ENCODE peak calls at places on chromosomes 6 and 20, in six cellular contexts. One of them, this sample, is unnamed.

GRCh38 chr6:89596056-89596455 is 42.5 kb downstream of the LYRM2 start:
- DNase-seq in nephron progenitor cell: no peak
- DNase-seq in left ventricle myocardium inferior: no peak
- DNase-seq in cardiac muscle cell: no peak
- DNase-seq in neural crest cell: no peak
- DNase-seq in AG04450: no peak
- DNase-seq in this sample: no peak

GRCh38 chr6:84763397-84764331 is 734 bp downstream of the TBX18 start:
- DNase-seq in cardiac muscle cell: peak; percentile 58
- DNase-seq in neural crest cell: peak; percentile 18
- DNase-seq in left ventricle myocardium inferior: peak; percentile 64
- DNase-seq in nephron progenitor cell: peak; percentile 62
- DNase-seq in AG04450: no peak
- DNase-seq in this sample: no peak

GRCh38 chr6:3451498-3451897 is 5.4 kb downstream of the SLC22A23 start:
- DNase-seq in left ventricle myocardium inferior: no peak
- DNase-seq in nephron progenitor cell: no peak
- DNase-seq in neural crest cell: no peak
- DNase-seq in cardiac muscle cell: no peak
- DNase-seq in AG04450: no peak
- DNase-seq in this sample: no peak

GRCh38 chr6:142387997-142388815 is 86.4 kb downstream of the ADGRG6 start:
- DNase-seq in left ventricle myocardium inferior: no peak
- DNase-seq in nephron progenitor cell: no peak
- DNase-seq in neural crest cell: no peak
- DNase-seq in AG04450: no peak
- DNase-seq in cardiac muscle cell: peak; percentile 59
- DNase-seq in this sample: peak; percentile 64

GRCh38 chr6:111427341-111428116 is 55.5 kb downstream of the REV3L start:
- DNase-seq in AG04450: peak; percentile 11
- DNase-seq in cardiac muscle cell: no peak
- DNase-seq in neural crest cell: no peak
- DNase-seq in nephron progenitor cell: no peak
- DNase-seq in left ventricle myocardium inferior: no peak
- DNase-seq in this sample: peak; percentile 89

GRCh38 chr20:56391596-56392281 is at the start of gene AURKA:
- DNase-seq in AG04450: no peak
- DNase-seq in neural crest cell: no peak
- DNase-seq in nephron progenitor cell: peak; percentile 3
- DNase-seq in left ventricle myocardium inferior: no peak
- DNase-seq in cardiac muscle cell: peak; percentile 10
- DNase-seq in this sample: no peak

GRCh38 chr6:35083507-35083906 is 57.6 kb downstream of the TCP11 start:
- DNase-seq in cardiac muscle cell: no peak
- DNase-seq in nephron progenitor cell: no peak
- DNase-seq in left ventricle myocardium inferior: no peak
- DNase-seq in AG04450: no peak
- DNase-seq in neural crest cell: no peak
- DNase-seq in this sample: no peak

GRCh38 chr6:132813173-132813856 is 1.1 kb upstream of the RPS12 start:
- DNase-seq in cardiac muscle cell: peak; percentile 41
- DNase-seq in left ventricle myocardium inferior: peak; percentile 20
- DNase-seq in nephron progenitor cell: peak; percentile 36
- DNase-seq in neural crest cell: no peak
- DNase-seq in AG04450: no peak
- DNase-seq in this sample: peak; percentile 67

GRCh38 chr20:35305682-35306556 is 13.7 kb upstream of the FAM83C start:
- DNase-seq in AG04450: peak; percentile 99
- DNase-seq in neural crest cell: no peak
- DNase-seq in left ventricle myocardium inferior: no peak
- DNase-seq in nephron progenitor cell: no peak
- DNase-seq in cardiac muscle cell: no peak
- DNase-seq in this sample: peak; percentile 99

GRCh38 chr6:140957334-140957733 is 1175.4 kb upstream of the GJE1 start:
- DNase-seq in nephron progenitor cell: no peak
- DNase-seq in AG04450: no peak
- DNase-seq in cardiac muscle cell: no peak
- DNase-seq in left ventricle myocardium inferior: no peak
- DNase-seq in neural crest cell: no peak
- DNase-seq in this sample: no peak

GRCh38 chr6:2858678-2859324 is 17.1 kb upstream of the SERPINB1 start:
- DNase-seq in AG04450: no peak
- DNase-seq in neural crest cell: no peak
- DNase-seq in nephron progenitor cell: no peak
- DNase-seq in cardiac muscle cell: no peak
- DNase-seq in left ventricle myocardium inferior: no peak
- DNase-seq in this sample: no peak

GRCh38 chr20:23032056-23032455 is 3.1 kb upstream of the SSTR4 start:
- DNase-seq in cardiac muscle cell: peak; percentile 85
- DNase-seq in AG04450: no peak
- DNase-seq in neural crest cell: no peak
- DNase-seq in left ventricle myocardium inferior: no peak
- DNase-seq in nephron progenitor cell: no peak
- DNase-seq in this sample: no peak

GRCh38 chr6:112180095-112180820 is 74.1 kb downstream of the LAMA4 start:
- DNase-seq in neural crest cell: peak; percentile 65
- DNase-seq in cardiac muscle cell: peak; percentile 82
- DNase-seq in nephron progenitor cell: peak; percentile 50
- DNase-seq in left ventricle myocardium inferior: no peak
- DNase-seq in AG04450: peak; percentile 74
- DNase-seq in this sample: peak; percentile 92

GRCh38 chr20:1815502-1816085 is 79.6 kb upstream of the SIRPA start:
- DNase-seq in left ventricle myocardium inferior: no peak
- DNase-seq in nephron progenitor cell: no peak
- DNase-seq in cardiac muscle cell: no peak
- DNase-seq in neural crest cell: no peak
- DNase-seq in AG04450: no peak
- DNase-seq in this sample: no peak

GRCh38 chr6:105560611-105561066 is 157.8 kb upstream of the PREP start:
- DNase-seq in nephron progenitor cell: no peak
- DNase-seq in left ventricle myocardium inferior: no peak
- DNase-seq in AG04450: no peak
- DNase-seq in cardiac muscle cell: no peak
- DNase-seq in neural crest cell: no peak
- DNase-seq in this sample: peak; percentile 69

GRCh38 chr6:155077331-155077730 is 82.2 kb downstream of the TIAM2 start:
- DNase-seq in AG04450: no peak
- DNase-seq in left ventricle myocardium inferior: no peak
- DNase-seq in neural crest cell: no peak
- DNase-seq in nephron progenitor cell: no peak
- DNase-seq in cardiac muscle cell: no peak
- DNase-seq in this sample: no peak

GRCh38 chr20:63682384-63683139 is 13.9 kb upstream of the TNFRSF6B start:
- DNase-seq in cardiac muscle cell: no peak
- DNase-seq in neural crest cell: no peak
- DNase-seq in nephron progenitor cell: no peak
- DNase-seq in AG04450: peak; percentile 91
- DNase-seq in left ventricle myocardium inferior: peak; percentile 69
- DNase-seq in this sample: peak; percentile 99

GRCh38 chr20:33902011-33902410 is 90.9 kb downstream of the CHMP4B start:
- DNase-seq in cardiac muscle cell: no peak
- DNase-seq in neural crest cell: no peak
- DNase-seq in left ventricle myocardium inferior: no peak
- DNase-seq in AG04450: no peak
- DNase-seq in nephron progenitor cell: no peak
- DNase-seq in this sample: no peak

GRCh38 chr20:3250091-3250504 is 11.1 kb upstream of the SLC4A11 start:
- DNase-seq in neural crest cell: peak; percentile 19
- DNase-seq in nephron progenitor cell: peak; percentile 57
- DNase-seq in left ventricle myocardium inferior: no peak
- DNase-seq in AG04450: no peak
- DNase-seq in cardiac muscle cell: peak; percentile 58
- DNase-seq in this sample: peak; percentile 34

GRCh38 chr6:170026272-170027110 is 264.4 kb downstream of the DLL1 start:
- DNase-seq in neural crest cell: no peak
- DNase-seq in AG04450: no peak
- DNase-seq in nephron progenitor cell: no peak
- DNase-seq in left ventricle myocardium inferior: no peak
- DNase-seq in cardiac muscle cell: no peak
- DNase-seq in this sample: peak; percentile 89

GRCh38 chr20:51500311-51500710 is 42.2 kb downstream of the NFATC2 start:
- DNase-seq in nephron progenitor cell: no peak
- DNase-seq in AG04450: no peak
- DNase-seq in neural crest cell: no peak
- DNase-seq in left ventricle myocardium inferior: no peak
- DNase-seq in cardiac muscle cell: no peak
- DNase-seq in this sample: peak; percentile 53

GRCh38 chr6:3227363-3228045 is at the start of gene TUBB2B:
- DNase-seq in left ventricle myocardium inferior: peak; percentile 38
- DNase-seq in AG04450: no peak
- DNase-seq in cardiac muscle cell: peak; percentile 85
- DNase-seq in neural crest cell: peak; percentile 85
- DNase-seq in nephron progenitor cell: peak; percentile 90
- DNase-seq in this sample: no peak

GRCh38 chr20:49612127-49612738 is 44.3 kb upstream of the PTGIS start:
- DNase-seq in neural crest cell: no peak
- DNase-seq in cardiac muscle cell: no peak
- DNase-seq in left ventricle myocardium inferior: peak; percentile 66
- DNase-seq in nephron progenitor cell: no peak
- DNase-seq in AG04450: no peak
- DNase-seq in this sample: no peak

GRCh38 chr20:50861012-50861411 is 66.2 kb downstream of the BCAS4 start:
- DNase-seq in AG04450: no peak
- DNase-seq in nephron progenitor cell: no peak
- DNase-seq in cardiac muscle cell: no peak
- DNase-seq in left ventricle myocardium inferior: no peak
- DNase-seq in neural crest cell: no peak
- DNase-seq in this sample: no peak

GRCh38 chr6:26305097-26305841 is 59.7 kb upstream of the BTN3A2 start:
- DNase-seq in cardiac muscle cell: peak; percentile 46
- DNase-seq in left ventricle myocardium inferior: no peak
- DNase-seq in neural crest cell: peak; percentile 35
- DNase-seq in nephron progenitor cell: peak; percentile 73
- DNase-seq in AG04450: no peak
- DNase-seq in this sample: peak; percentile 66

GRCh38 chr6:118921084-118921483 is 13.9 kb downstream of the MCM9 start:
- DNase-seq in cardiac muscle cell: no peak
- DNase-seq in AG04450: no peak
- DNase-seq in neural crest cell: no peak
- DNase-seq in nephron progenitor cell: no peak
- DNase-seq in left ventricle myocardium inferior: no peak
- DNase-seq in this sample: no peak

GRCh38 chr6:7532821-7533220 is 8.7 kb upstream of the DSP start:
- DNase-seq in left ventricle myocardium inferior: no peak
- DNase-seq in AG04450: no peak
- DNase-seq in neural crest cell: no peak
- DNase-seq in nephron progenitor cell: no peak
- DNase-seq in cardiac muscle cell: no peak
- DNase-seq in this sample: no peak

GRCh38 chr6:39889229-39889628 is 45.0 kb downstream of the MOCS1 start:
- DNase-seq in AG04450: no peak
- DNase-seq in cardiac muscle cell: no peak
- DNase-seq in nephron progenitor cell: no peak
- DNase-seq in neural crest cell: no peak
- DNase-seq in left ventricle myocardium inferior: no peak
- DNase-seq in this sample: no peak

GRCh38 chr6:39893286-39893685 is 41.0 kb downstream of the MOCS1 start:
- DNase-seq in AG04450: no peak
- DNase-seq in left ventricle myocardium inferior: no peak
- DNase-seq in cardiac muscle cell: no peak
- DNase-seq in nephron progenitor cell: no peak
- DNase-seq in neural crest cell: no peak
- DNase-seq in this sample: no peak

GRCh38 chr6:39891976-39892375 is 42.3 kb downstream of the MOCS1 start:
- DNase-seq in left ventricle myocardium inferior: no peak
- DNase-seq in nephron progenitor cell: no peak
- DNase-seq in neural crest cell: no peak
- DNase-seq in AG04450: no peak
- DNase-seq in cardiac muscle cell: no peak
- DNase-seq in this sample: no peak

GRCh38 chr6:39891353-39891752 is 42.9 kb downstream of the MOCS1 start:
- DNase-seq in AG04450: no peak
- DNase-seq in left ventricle myocardium inferior: no peak
- DNase-seq in nephron progenitor cell: no peak
- DNase-seq in cardiac muscle cell: no peak
- DNase-seq in neural crest cell: no peak
- DNase-seq in this sample: no peak

GRCh38 chr6:39892490-39893129 is 41.7 kb downstream of the MOCS1 start:
- DNase-seq in neural crest cell: peak; percentile 64
- DNase-seq in nephron progenitor cell: peak; percentile 71
- DNase-seq in left ventricle myocardium inferior: peak; percentile 61
- DNase-seq in AG04450: peak; percentile 36
- DNase-seq in cardiac muscle cell: peak; percentile 76
- DNase-seq in this sample: peak; percentile 55
- TF ChIP-seq CTCF in neural crest cell: peak; percentile 79
- TF ChIP-seq CTCF in nephron progenitor cell: peak; percentile 63
- TF ChIP-seq CTCF in left ventricle myocardium inferior: peak; percentile 81
- TF ChIP-seq CTCF in AG04450: peak; percentile 93
- TF ChIP-seq CTCF in cardiac muscle cell: peak; percentile 88
- TF ChIP-seq CTCF in this sample: peak; percentile 67

GRCh38 chr20:38726849-38727601 is 2.7 kb downstream of the SLC32A1 start:
- DNase-seq in nephron progenitor cell: peak; percentile 93
- DNase-seq in neural crest cell: peak; percentile 83
- DNase-seq in left ventricle myocardium inferior: no peak
- DNase-seq in cardiac muscle cell: peak; percentile 88
- DNase-seq in AG04450: no peak
- DNase-seq in this sample: no peak
- TF ChIP-seq CTCF in nephron progenitor cell: peak; percentile 60
- TF ChIP-seq CTCF in neural crest cell: peak; percentile 47
- TF ChIP-seq CTCF in left ventricle myocardium inferior: peak; percentile 18
- TF ChIP-seq CTCF in cardiac muscle cell: peak; percentile 42
- TF ChIP-seq CTCF in AG04450: peak; percentile 7
- TF ChIP-seq CTCF in this sample: peak; percentile 12

DNA sequence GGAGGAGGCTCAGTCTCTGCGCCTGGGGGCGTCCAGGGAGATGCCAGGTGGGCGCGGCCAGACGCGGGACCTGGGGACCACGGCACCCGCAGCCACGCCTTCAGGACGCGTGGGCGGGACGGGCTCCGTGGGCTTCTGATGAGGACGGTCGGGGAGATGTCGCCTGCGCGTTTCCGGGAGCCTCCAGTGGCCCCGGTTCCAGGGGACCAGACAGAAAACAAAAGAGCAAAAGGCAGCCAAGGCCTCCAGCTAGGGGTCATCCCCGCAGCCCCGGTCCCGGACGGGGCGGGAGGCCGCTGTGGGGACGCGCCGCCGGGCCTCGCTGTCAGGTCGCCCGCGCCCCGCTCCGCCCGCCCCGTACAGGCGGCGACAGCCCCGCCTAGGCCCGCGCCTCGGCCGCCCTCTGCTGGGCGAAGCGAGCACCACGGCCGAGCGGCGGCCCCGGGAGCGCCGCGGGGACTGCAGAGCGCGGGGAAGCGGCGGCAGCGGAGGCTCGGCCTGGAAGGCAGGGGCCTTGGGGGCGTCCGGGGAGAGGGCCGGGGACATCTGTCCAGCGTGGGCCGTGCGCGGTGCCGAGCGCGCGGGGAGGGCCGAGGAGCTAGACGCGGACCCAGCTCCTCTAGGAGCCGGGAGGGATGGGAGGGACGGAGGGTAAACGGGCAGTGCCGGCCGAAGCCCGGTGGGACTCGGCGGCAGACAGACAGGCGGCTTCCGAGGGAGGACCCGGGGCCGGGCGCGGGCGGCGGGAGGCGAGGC is 48.7 kb downstream of the TMEM242 start:
- DNase-seq in cardiac muscle cell: peak; percentile 86
- DNase-seq in nephron progenitor cell: peak; percentile 86
- DNase-seq in neural crest cell: peak; percentile 71
- DNase-seq in left ventricle myocardium inferior: peak; percentile 74
- DNase-seq in AG04450: no peak
- DNase-seq in this sample: peak; percentile 68
- TF ChIP-seq CTCF in cardiac muscle cell: peak; percentile 34
- TF ChIP-seq CTCF in nephron progenitor cell: peak; percentile 46
- TF ChIP-seq CTCF in neural crest cell: peak; percentile 83
- TF ChIP-seq CTCF in left ventricle myocardium inferior: peak; percentile 93
- TF ChIP-seq CTCF in AG04450: peak; percentile 44
- TF ChIP-seq CTCF in this sample: peak; percentile 49

GRCh38 chr20:43911066-43911465 is 3.6 kb upstream of the TOX2 start:
- DNase-seq in nephron progenitor cell: no peak
- DNase-seq in neural crest cell: no peak
- DNase-seq in left ventricle myocardium inferior: no peak
- DNase-seq in AG04450: no peak
- DNase-seq in cardiac muscle cell: no peak
- DNase-seq in this sample: peak; percentile 75
- TF ChIP-seq CTCF in nephron progenitor cell: no peak
- TF ChIP-seq CTCF in neural crest cell: no peak
- TF ChIP-seq CTCF in left ventricle myocardium inferior: no peak
- TF ChIP-seq CTCF in AG04450: peak; percentile 8
- TF ChIP-seq CTCF in cardiac muscle cell: peak; percentile 41
- TF ChIP-seq CTCF in this sample: peak; percentile 8